ENCODE peak calls at places on chromosomes 7 and 10, in six cellular contexts. T is hepatocyte, N is left lung, E is heart right ventricle, O is suprapubic skin, U is upper lobe of right lung. Q is an unnamed sample.
A peak's percentile ranks its signal among the peaks of the same experiment; 100 is the strongest.

GRCh38 chr10:106679314-106679713 is 485.2 kb downstream of the SORCS1 start:
- DNase-seq in N (no peak), U (no peak), T (no peak), O (no peak), E (no peak), Q (no peak)

GRCh38 chr10:31320598-31321211 is 1.7 kb downstream of the ZEB1 start:
- DNase-seq in N (peak; percentile 81), T (peak; percentile 43), U (no peak), O (peak; percentile 67), E (peak; percentile 64), Q (peak; percentile 75)

GRCh38 chr10:72954230-72954595 is 393 bp downstream of the PLA2G12B start:
- DNase-seq in O (no peak), N (no peak), U (no peak), T (no peak), E (no peak), Q (no peak)

GRCh38 chr10:35447693-35448407 is 111.5 kb downstream of the CCNY start:
- DNase-seq in E (no peak), T (no peak), O (no peak), N (no peak), U (no peak), Q (no peak)

GRCh38 chr10:2207246-2207922 is 470.1 kb upstream of the ADARB2 start:
- DNase-seq in N (no peak), U (no peak), O (no peak), T (no peak), E (no peak), Q (no peak)

GRCh38 chr10:119005377-119006043 is 24.0 kb upstream of the NANOS1 start:
- DNase-seq in N (no peak), O (no peak), T (no peak), E (no peak), U (no peak), Q (no peak)

GRCh38 chr10:24790599-24790998 is 66.9 kb upstream of the ARHGAP21 start:
- DNase-seq in T (no peak), E (no peak), N (no peak), U (no peak), O (no peak), Q (no peak)

GRCh38 chr7:22821702-22822485 is 755 bp downstream of the TOMM7 start:
- DNase-seq in U (no peak), E (no peak), T (peak; percentile 15), O (no peak), N (no peak), Q (no peak)

GRCh38 chr10:3542185-3542611 is 242.8 kb downstream of the KLF6 start:
- DNase-seq in N (no peak), O (no peak), T (no peak), U (no peak), E (no peak), Q (no peak)

GRCh38 chr10:22473044-22473443 is 127.7 kb downstream of the SPAG6 start:
- DNase-seq in E (no peak), T (no peak), U (no peak), N (no peak), O (no peak), Q (no peak)

GRCh38 chr10:11636761-11637166 is 25.3 kb upstream of the USP6NL start:
- DNase-seq in U (no peak), E (no peak), N (no peak), T (no peak), O (no peak), Q (no peak)

GRCh38 chr7:19249281-19249680 is 104.1 kb upstream of the FERD3L start:
- DNase-seq in N (no peak), U (no peak), O (no peak), T (no peak), E (no peak), Q (no peak)

GRCh38 chr7:105493928-105494325 is 28.1 kb downstream of the PUS7 start:
- DNase-seq in T (peak; percentile 7), N (no peak), O (no peak), E (no peak), U (no peak), Q (no peak)

GRCh38 chr7:140671966-140672365 is 779 bp upstream of the ADCK2 start:
- DNase-seq in N (no peak), E (no peak), T (no peak), O (peak; percentile 55), U (peak; percentile 60), Q (no peak)

GRCh38 chr7:16428672-16429071 is 7.3 kb upstream of the CRPPA start:
- DNase-seq in O (no peak), U (no peak), T (no peak), N (no peak), E (no peak), Q (no peak)

GRCh38 chr7:15832996-15833395 is 146.5 kb upstream of the MEOX2 start:
- DNase-seq in T (peak; percentile 7), N (no peak), U (no peak), O (no peak), E (peak; percentile 74), Q (no peak)

GRCh38 chr7:151736403-151736909 is 140.5 kb downstream of the PRKAG2 start:
- DNase-seq in N (peak; percentile 53), T (peak; percentile 82), E (peak; percentile 84), U (no peak), O (peak; percentile 85), Q (peak; percentile 90)

GRCh38 chr7:155001756-155002410 is 1.0 kb downstream of the PAXIP1 start:
- DNase-seq in N (no peak), U (no peak), O (no peak), T (peak; percentile 22), E (no peak), Q (no peak)

GRCh38 chr7:80240265-80241025 is 105.8 kb downstream of the GNAI1 start:
- DNase-seq in U (no peak), O (no peak), E (no peak), N (no peak), T (no peak), Q (no peak)

DNA sequence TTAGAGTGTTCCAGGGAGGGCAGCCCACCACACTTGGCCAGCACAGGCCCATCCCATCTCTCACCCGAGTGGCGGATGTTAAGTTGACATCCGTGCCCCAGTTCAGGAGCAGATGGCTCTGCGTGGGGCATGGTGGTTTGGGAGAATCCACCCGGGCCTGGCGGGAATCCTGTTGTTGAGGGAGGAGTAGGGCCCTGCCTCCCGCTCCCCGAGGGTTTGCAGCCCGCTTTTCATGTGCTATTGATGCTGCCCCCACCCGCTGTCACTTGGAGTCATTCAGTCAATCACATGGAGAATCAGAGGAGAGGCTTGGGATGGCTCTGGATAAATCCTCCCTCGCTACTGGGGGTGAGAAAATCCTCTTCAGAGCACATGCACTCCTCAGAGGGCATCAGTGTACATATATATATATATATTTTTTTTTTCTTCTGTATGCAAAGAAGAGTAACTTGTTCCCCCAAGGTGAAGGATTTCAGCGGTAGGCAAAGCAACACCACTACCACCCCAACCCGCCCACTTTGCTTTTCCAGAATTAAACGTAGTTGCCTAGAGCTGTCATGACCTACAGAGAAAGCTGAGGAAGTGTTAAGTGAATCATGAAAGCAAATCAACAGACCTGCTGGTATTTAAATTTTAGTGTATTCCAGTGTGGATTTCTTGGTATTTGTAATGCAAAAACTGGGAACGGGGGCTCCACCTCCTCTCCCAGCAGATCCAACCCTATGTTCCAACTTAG is 450.7 kb upstream of the GALNT17 start:
- DNase-seq in E (no peak), U (no peak), T (no peak), N (no peak), O (no peak), Q (no peak)
- H3K4me3 ChIP-seq in E (no peak overlapping the region), U (no peak overlapping the region), T (no peak overlapping the region), N (no peak overlapping the region), O (no peak overlapping the region), Q (no peak overlapping the region)

DNA sequence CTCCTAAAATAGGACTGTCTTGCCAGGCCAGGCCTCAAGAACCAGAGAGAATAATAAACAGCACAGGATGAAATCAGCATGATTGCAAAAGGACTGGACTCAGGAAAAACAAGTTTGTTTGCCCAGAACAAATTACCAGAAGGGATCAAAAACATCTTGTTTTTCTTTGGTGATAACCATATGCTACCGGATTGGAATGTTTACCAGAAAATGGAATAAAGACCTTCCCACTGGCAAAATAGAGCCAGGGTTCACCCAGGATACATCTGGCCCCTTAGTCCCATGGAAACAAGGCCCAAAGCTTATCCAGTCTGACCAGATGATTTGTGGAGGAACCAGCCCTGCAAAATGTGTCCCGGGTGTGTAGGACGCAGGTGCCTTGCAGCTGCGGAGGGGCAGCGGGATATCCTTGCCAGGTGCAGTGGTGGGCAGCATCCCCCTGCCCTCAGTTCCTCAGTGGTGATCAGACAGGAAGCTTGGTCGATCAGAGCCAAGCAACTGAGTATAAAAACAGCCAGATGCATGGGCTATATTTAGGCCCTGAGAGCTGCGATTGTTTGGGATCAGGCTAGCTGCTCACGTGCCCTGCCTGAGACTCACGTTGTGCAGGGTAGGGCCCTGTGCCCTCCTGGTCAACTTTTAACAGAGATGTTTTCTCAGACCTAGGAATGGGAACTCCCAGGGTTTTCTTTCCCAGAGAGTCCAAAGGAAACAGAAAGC is 4.6 kb upstream of the ZNF22 start:
- DNase-seq in N (no peak), E (peak; percentile 85), U (no peak), T (no peak), O (no peak), Q (peak; percentile 86)
- H3K27ac ChIP-seq in N (peak overlapping the region; percentile 79), E (peak overlapping the region; percentile 97), U (peak overlapping the region; percentile 78), T (peak overlapping the region; percentile 66), O (peak overlapping the region; percentile 88), Q (peak overlapping the region; percentile 81)

GRCh38 chr10:89643431-89643811 is 1.6 kb downstream of the PANK1 start:
- DNase-seq in E (no peak), N (no peak), O (no peak), T (no peak), U (no peak), Q (no peak)

GRCh38 chr10:89645742-89646172 is 715 bp upstream of the PANK1 start:
- DNase-seq in O (no peak), U (no peak), T (peak; percentile 85), N (no peak), E (peak; percentile 24), Q (no peak)

GRCh38 chr10:89644967-89645741 is at the start of gene PANK1:
- DNase-seq in T (peak; percentile 86), U (peak; percentile 91), O (peak; percentile 92), N (peak; percentile 90), E (peak; percentile 73), Q (peak; percentile 87)

GRCh38 chr10:89644691-89644966 is 413 bp downstream of the PANK1 start:
- DNase-seq in E (no peak), O (peak; percentile 61), T (no peak), U (no peak), N (peak; percentile 87), Q (no peak)

GRCh38 chr10:89643812-89644690 is 991 bp downstream of the PANK1 start:
- DNase-seq in N (peak; percentile 59), T (peak; percentile 93), O (peak; percentile 73), U (peak; percentile 80), E (peak; percentile 87), Q (peak; percentile 83)
- TF ChIP-seq CTCF in N (no peak), T (no peak), O (no peak), U (no peak), E (no peak), Q (no peak)

DNA sequence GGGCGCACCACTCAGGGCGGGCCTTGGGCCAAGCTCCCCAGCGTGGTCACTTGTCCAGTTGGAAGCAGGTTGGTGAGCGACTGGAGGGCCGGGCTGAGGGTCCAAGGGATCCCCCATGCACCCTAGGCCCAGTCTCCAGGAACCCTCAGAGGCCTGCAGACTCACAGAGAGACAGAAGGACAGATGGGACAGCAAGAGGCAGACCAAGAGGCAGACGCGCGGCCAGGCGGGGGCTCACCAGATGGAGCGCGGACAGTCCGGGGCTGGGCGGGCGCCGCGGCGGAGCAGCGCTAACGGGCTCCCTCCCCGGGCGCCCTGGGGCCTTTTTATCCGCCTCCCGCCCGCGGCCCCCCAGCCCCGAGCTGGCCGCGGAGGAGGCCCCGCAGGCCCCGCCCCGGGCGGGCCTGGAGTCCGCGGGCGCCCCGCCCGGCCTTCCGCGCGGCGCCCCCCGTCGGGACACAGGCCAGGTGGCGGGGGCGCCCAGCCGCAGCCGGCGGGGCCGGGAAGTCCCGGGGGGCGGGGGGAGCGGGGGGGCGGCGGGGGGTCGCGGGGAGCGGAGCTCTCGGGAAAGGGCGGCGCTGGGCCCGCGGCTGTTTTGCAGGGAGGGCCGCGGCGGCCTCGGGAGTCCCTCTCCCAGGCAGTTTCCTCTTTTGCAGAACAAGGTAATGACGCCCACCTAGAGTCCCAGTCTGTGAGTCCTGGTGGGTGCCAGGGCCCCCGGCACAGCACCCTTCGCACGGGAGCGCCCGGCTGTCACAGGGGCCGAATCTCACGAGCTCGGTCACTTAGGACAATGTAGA is at the start of gene LOXL4:
- DNase-seq in O (no peak), E (no peak), T (peak; percentile 68), U (no peak), N (no peak), Q (peak; percentile 80)
- H3K4me3 ChIP-seq in O (peak within 1 kb of the TSS; percentile 52), E (peak within 1 kb of the TSS; percentile 37), T (no peak within 1 kb of the TSS), U (peak within 1 kb of the TSS; percentile 53), N (peak within 1 kb of the TSS; percentile 40), Q (peak within 1 kb of the TSS; percentile 72)

Q was measured in coronary artery.